ENCODE peak calls at places on chromosome X, in five cellular contexts. W, Y, I, F and Q are unnamed samples.

GRCh38 chrX:12843061-12843667 is 23.7 kb upstream of the TLR7 start:
- DNase-seq in Y (no peak), I (no peak), W (no peak), F (no peak), Q (no peak)

GRCh38 chrX:79364306-79364705 is 2.8 kb downstream of the ITM2A start:
- DNase-seq in W (no peak), I (no peak), F (no peak), Y (no peak), Q (no peak)

GRCh38 chrX:101460669-101461068 is 24.6 kb upstream of the ARMCX4 start:
- DNase-seq in Y (no peak), W (no peak), F (no peak), I (no peak), Q (no peak)

GRCh38 chrX:40147399-40148188 is 49.8 kb upstream of the BCOR start:
- DNase-seq in I (no peak), F (no peak), W (no peak), Y (no peak), Q (no peak)

GRCh38 chrX:2680486-2681348 is 10.4 kb upstream of the CD99 start:
- DNase-seq in I (no peak), Y (no peak), W (no peak), F (no peak), Q (no peak)

GRCh38 chrX:119028733-119029110 is 44.1 kb upstream of the CT47C1 start:
- DNase-seq in I (no peak), Y (no peak), W (no peak), F (peak; percentile 45), Q (no peak)

GRCh38 chrX:79482686-79483085 is 115.6 kb upstream of the ITM2A start:
- DNase-seq in F (no peak), Y (no peak), I (no peak), W (no peak), Q (no peak)

GRCh38 chrX:48560056-48560455 is 14.2 kb upstream of the RBM3 start:
- DNase-seq in I (no peak), Y (no peak), F (no peak), W (no peak), Q (no peak)

GRCh38 chrX:97238632-97239031 is 354.9 kb downstream of the RPA4 start:
- DNase-seq in I (no peak), F (no peak), W (no peak), Y (no peak), Q (no peak)

GRCh38 chrX:13029341-13029740 is 15.1 kb downstream of the FAM9C start:
- DNase-seq in F (peak; percentile 56), I (no peak), Y (no peak), W (no peak), Q (peak; percentile 48)

GRCh38 chrX:47584714-47585113 is 2.5 kb downstream of the TIMP1 start:
- DNase-seq in F (no peak), W (no peak), I (no peak), Y (no peak), Q (no peak)

GRCh38 chrX:32673193-32673592 is 538.2 kb downstream of the DMD start:
- DNase-seq in I (no peak), Y (no peak), F (no peak), W (no peak), Q (peak; percentile 7)

GRCh38 chrX:115408736-115409390 is 119.3 kb downstream of the LUZP4 start:
- DNase-seq in W (no peak), F (no peak), Y (no peak), I (no peak), Q (no peak)

GRCh38 chrX:150547511-150548115 is 20.8 kb upstream of the MTM1 start:
- DNase-seq in I (no peak), Y (peak; percentile 64), F (peak; percentile 82), W (peak; percentile 59), Q (peak; percentile 60)

GRCh38 chrX:145178268-145178667 is 69.0 kb upstream of the SPANXN1 start:
- DNase-seq in Y (no peak), F (no peak), I (no peak), W (no peak), Q (no peak)

GRCh38 chrX:153925739-153926593 is at the start of gene ARHGAP4:
- DNase-seq in F (peak; percentile 45), Y (no peak), I (peak; percentile 49), W (peak; percentile 63), Q (peak; percentile 60)

GRCh38 chrX:9682456-9682855 is 83.2 kb downstream of the GPR143 start:
- DNase-seq in I (no peak), F (no peak), W (no peak), Y (peak; percentile 2), Q (no peak)

GRCh38 chrX:24672701-24673190 is 21.0 kb upstream of the POLA1 start:
- DNase-seq in F (no peak), Y (peak; percentile 62), W (no peak), I (no peak), Q (no peak)

GRCh38 chrX:115023139-115023538 is 5.7 kb upstream of the IL13RA2 start:
- DNase-seq in F (no peak), W (no peak), I (no peak), Y (no peak), Q (no peak)